ENCODE peak calls at places on chromosomes 7 and 10, in seven cellular contexts. Z, M, K, S, G, N and T are unnamed samples.

GRCh38 chr7:120583835-120584586 is 273.9 kb downstream of the TSPAN12 start:
- DNase-seq in Z (no peak), M (no peak), K (no peak), S (no peak), G (no peak), N (peak), T (peak)

GRCh38 chr10:42519761-42520460 is 118.5 kb downstream of the ZNF33B start:
- DNase-seq in Z (no peak), M (no peak), K (no peak), S (no peak), G (no peak), N (peak), T (no peak)

GRCh38 chr7:1745018-1745532 is 75.0 kb downstream of the ELFN1 start:
- DNase-seq in Z (no peak), M (no peak), K (peak), S (no peak), G (no peak), N (no peak), T (no peak)

GRCh38 chr10:34049887-34050286 is 715.4 kb upstream of the NRP1 start:
- DNase-seq in Z (peak), M (no peak), K (no peak), S (no peak), G (no peak), N (peak), T (no peak)

GRCh38 chr10:62045765-62046521 is 144.4 kb downstream of the ARID5B start:
- DNase-seq in Z (no peak), M (no peak), K (no peak), S (no peak), G (no peak), N (peak), T (peak)

GRCh38 chr10:130833596-130833995 is 477.9 kb downstream of the TCERG1L start:
- DNase-seq in Z (no peak), M (no peak), K (no peak), S (no peak), G (no peak), N (no peak), T (no peak)

GRCh38 chr10:112771733-112772132 is 178.3 kb upstream of the TCF7L2 start:
- DNase-seq in Z (no peak), M (no peak), K (no peak), S (no peak), G (no peak), N (no peak), T (no peak)

GRCh38 chr7:151736403-151736909 is 140.5 kb downstream of the PRKAG2 start:
- DNase-seq in Z (no peak), M (no peak), K (peak), S (no peak), G (no peak), N (peak), T (peak)